ENCODE peak calls at places on chromosomes 12 and 14, in nine cellular contexts. V, E, Z, N, S, L, K, F and J are unnamed samples.

GRCh38 chr12:3311027-3311402 is 180.0 kb upstream of the PRMT8 start:
- DNase-seq in V (peak), E (no peak), Z (no peak), N (no peak), S (no peak), L (peak), K (no peak), F (no peak), J (no peak)

GRCh38 chr14:70905316-70905715 is 1.9 kb upstream of the PCNX1 start:
- DNase-seq in V (peak), E (peak), Z (no peak), N (peak), S (no peak), L (no peak), K (peak), F (no peak), J (peak)

GRCh38 chr12:4269279-4269991 is 4.1 kb upstream of the CCND2 start:
- DNase-seq in V (peak), E (no peak), Z (peak), N (no peak), S (peak), L (peak), K (peak), F (peak), J (no peak)

GRCh38 chr12:71461787-71462328 is 22.3 kb downstream of the LGR5 start:
- DNase-seq in V (no peak), E (no peak), Z (no peak), N (no peak), S (no peak), L (no peak), K (no peak), F (no peak), J (no peak)

GRCh38 chr12:56029666-56030293 is 8.9 kb downstream of the IKZF4 start:
- DNase-seq in V (peak), E (no peak), Z (no peak), N (no peak), S (peak), L (peak), K (no peak), F (peak), J (peak)

GRCh38 chr12:128817115-128818015 is 6.4 kb downstream of the SLC15A4 start:
- DNase-seq in V (peak), E (no peak), Z (no peak), N (no peak), S (no peak), L (peak), K (no peak), F (peak), J (no peak)

GRCh38 chr12:109715310-109716091 is 1.9 kb downstream of the FAM222A start:
- DNase-seq in V (peak), E (no peak), Z (no peak), N (no peak), S (peak), L (peak), K (peak), F (no peak), J (no peak)

GRCh38 chr14:50038398-50039119 is 77.8 kb downstream of the VCPKMT start:
- DNase-seq in V (no peak), E (peak), Z (no peak), N (no peak), S (no peak), L (no peak), K (no peak), F (peak), J (peak)

GRCh38 chr14:104514156-104514848 is 65.3 kb upstream of the C14orf180 start:
- DNase-seq in V (no peak), E (no peak), Z (no peak), N (no peak), S (no peak), L (peak), K (no peak), F (no peak), J (no peak)

GRCh38 chr14:60165547-60165876 is 314 bp upstream of the DHRS7 start:
- DNase-seq in V (no peak), E (no peak), Z (no peak), N (no peak), S (no peak), L (no peak), K (no peak), F (no peak), J (no peak)

GRCh38 chr14:60164404-60164716 is 838 bp downstream of the DHRS7 start:
- DNase-seq in V (no peak), E (no peak), Z (no peak), N (no peak), S (no peak), L (no peak), K (no peak), F (no peak), J (no peak)

GRCh38 chr14:60163741-60164140 is 1.5 kb downstream of the DHRS7 start:
- DNase-seq in V (no peak), E (no peak), Z (no peak), N (no peak), S (no peak), L (no peak), K (no peak), F (no peak), J (no peak)

GRCh38 chr14:60166144-60166543 is 946 bp upstream of the DHRS7 start:
- DNase-seq in V (no peak), E (no peak), Z (no peak), N (no peak), S (no peak), L (no peak), K (no peak), F (no peak), J (no peak)

GRCh38 chr14:60164717-60165546 is at the start of gene DHRS7:
- DNase-seq in V (peak), E (peak), Z (peak), N (peak), S (peak), L (peak), K (peak), F (peak), J (peak)
- TF ChIP-seq CTCF in V (peak), E (peak), Z (no peak), N (peak), S (peak), L (no peak), K (peak), F (peak), J (peak)

DNA sequence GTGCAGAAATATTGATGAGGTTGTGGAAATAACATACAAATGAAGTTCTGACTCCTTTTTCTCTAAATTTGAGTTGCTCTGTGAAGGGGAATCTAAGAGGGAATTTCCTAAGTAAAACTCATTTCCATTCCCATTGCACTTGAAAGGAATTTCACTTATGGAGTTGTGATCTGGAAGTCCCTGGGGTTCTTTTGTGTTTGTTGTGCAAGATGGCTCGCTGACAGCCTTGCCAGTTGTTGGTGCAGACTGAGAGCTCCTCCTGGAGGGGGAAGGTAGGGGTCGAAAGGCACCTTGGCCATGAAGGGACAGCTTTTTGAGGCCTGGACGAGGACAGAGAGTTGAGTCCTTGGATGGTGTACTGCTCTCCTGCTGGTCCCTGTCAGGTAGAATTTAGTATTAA is 72.0 kb downstream of the C12orf56 start:
- DNase-seq in V (no peak), E (no peak), Z (no peak), N (no peak), S (no peak), L (no peak), K (no peak), F (peak), J (no peak)
- TF ChIP-seq CTCF in V (no peak), E (no peak), Z (no peak), N (no peak), S (no peak), L (no peak), K (no peak), F (no peak), J (no peak)

DNA sequence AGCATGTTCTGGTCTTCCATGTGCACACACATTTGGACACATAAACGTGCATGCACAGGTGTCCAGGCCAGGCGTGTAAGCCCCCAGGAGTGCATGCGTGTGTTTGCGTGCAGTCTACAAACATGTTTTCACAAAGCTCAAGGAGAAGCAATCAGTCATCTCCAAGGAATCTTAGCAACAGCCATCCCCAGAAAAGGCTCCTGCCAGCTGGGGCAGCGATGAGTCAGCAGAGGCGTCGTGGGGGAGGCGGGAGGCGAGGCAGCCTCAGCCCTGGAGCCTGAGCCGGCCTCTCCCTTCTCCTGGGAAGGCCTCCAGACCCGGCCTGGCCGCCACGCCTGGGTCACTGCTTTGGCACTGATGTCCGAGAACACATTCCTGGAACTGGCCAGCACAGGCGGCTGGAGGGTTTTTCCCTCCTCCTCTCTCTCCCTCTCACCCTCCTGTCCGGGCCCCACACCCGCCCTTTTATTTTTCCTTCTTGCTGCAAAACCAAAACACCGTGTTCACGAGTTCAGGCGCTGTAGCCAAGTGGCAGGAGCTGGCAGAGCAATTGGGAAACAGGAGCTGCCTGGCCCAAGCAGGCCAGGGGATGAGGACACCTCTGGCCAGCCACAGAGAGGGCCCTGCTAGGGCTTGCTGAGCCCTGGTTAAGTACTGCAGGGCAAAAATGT is 92.7 kb downstream of the LRRC74A start:
- DNase-seq in V (peak), E (peak), Z (no peak), N (peak), S (peak), L (peak), K (peak), F (no peak), J (peak)
- TF ChIP-seq CTCF in V (no peak), E (no peak), Z (no peak), N (peak), S (peak), L (peak), K (no peak), F (peak), J (no peak)

DNA sequence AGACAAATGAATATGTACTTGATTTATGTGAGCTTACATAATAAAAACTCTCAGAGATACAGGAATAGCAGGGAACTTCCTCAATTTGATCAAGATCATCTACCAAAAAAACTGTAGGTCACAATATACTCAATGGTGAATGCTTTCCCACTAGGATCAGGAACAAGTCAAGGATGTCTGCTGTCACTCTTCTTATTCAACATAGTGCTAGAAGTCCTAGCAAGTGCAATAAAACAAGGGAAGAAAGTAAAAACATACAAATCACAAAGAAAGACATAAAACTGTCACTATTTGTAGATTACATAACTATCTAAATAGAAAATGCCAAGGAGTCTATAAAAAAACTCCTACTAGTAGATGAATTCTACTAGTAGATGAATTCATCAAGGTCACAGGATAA is 41.9 kb upstream of the PAWR start:
- DNase-seq in V (no peak), E (no peak), Z (no peak), N (no peak), S (no peak), L (no peak), K (no peak), F (no peak), J (no peak)
- TF ChIP-seq CTCF in V (no peak), E (no peak), Z (no peak), N (no peak), S (no peak), L (no peak), K (no peak), F (no peak), J (no peak)

DNA sequence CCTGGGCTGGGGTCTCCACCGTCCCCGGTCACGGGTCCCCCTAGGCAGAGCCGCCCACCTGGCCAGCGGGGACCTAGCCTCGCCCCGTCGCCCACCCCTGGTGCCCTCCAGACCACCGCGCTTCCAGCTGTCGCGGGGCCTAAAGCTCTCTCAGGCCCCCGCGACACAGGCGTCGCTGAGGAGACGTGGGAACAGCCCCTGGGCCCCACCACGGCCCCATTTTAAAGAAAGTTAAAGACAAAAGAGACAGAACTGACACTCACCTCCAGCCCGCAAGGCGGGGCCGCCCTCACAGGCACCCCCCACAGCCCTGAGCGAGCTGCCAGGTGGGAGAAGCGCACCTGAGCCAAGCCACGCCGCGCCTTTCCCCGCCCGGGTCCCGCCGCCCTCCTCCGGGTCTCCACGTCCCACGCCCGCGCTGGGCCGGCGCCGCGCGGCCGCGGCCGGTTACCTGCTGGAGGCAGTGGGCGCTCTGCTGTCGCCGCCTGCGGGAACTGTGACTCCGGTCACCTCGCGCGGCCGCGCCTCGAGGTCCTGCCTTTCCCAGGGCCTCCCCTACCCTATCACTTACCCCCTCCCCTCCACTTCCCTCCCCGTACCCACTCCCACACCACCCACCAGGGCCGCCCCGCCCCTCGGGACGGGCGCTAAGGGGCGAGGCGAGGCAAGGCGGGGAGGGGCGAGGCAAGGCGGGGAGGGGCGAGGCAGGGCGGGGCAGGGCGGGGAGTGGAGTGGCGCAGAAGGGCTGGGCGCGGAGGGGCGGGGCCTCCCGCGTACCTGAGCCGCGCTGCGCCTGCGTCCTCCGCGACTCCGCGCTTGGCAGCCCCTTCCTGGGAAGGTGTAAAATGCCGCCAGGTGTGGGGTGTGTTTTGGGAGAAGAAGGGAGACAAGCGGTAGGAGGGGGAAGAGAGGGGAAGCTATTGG is 31.2 kb downstream of the TC2N start:
- DNase-seq in V (peak), E (no peak), Z (peak), N (no peak), S (peak), L (peak), K (peak), F (peak), J (no peak)
- TF ChIP-seq CTCF in V (no peak), E (no peak), Z (no peak), N (no peak), S (peak), L (no peak), K (no peak), F (no peak), J (no peak)

GRCh38 chr14:54489731-54490447 is 1.1 kb upstream of the GMFB start:
- DNase-seq in V (no peak), E (no peak), Z (no peak), N (no peak), S (no peak), L (no peak), K (no peak), F (no peak), J (no peak)

GRCh38 chr14:54490448-54490805 is 1.6 kb upstream of the GMFB start:
- DNase-seq in V (no peak), E (no peak), Z (no peak), N (no peak), S (no peak), L (no peak), K (no peak), F (no peak), J (no peak)

GRCh38 chr14:54497224-54497623 is 8.4 kb upstream of the GMFB start:
- DNase-seq in V (no peak), E (no peak), Z (no peak), N (no peak), S (no peak), L (no peak), K (no peak), F (no peak), J (no peak)

GRCh38 chr14:54489318-54489683 is 521 bp upstream of the GMFB start:
- DNase-seq in V (no peak), E (no peak), Z (no peak), N (no peak), S (no peak), L (no peak), K (no peak), F (no peak), J (no peak)

GRCh38 chr14:54493293-54493692 is 4.5 kb upstream of the GMFB start:
- DNase-seq in V (peak), E (no peak), Z (no peak), N (no peak), S (no peak), L (no peak), K (no peak), F (no peak), J (no peak)
- TF ChIP-seq CTCF in V (no peak), E (no peak), Z (no peak), N (no peak), S (peak), L (no peak), K (no peak), F (no peak), J (no peak)

DNA sequence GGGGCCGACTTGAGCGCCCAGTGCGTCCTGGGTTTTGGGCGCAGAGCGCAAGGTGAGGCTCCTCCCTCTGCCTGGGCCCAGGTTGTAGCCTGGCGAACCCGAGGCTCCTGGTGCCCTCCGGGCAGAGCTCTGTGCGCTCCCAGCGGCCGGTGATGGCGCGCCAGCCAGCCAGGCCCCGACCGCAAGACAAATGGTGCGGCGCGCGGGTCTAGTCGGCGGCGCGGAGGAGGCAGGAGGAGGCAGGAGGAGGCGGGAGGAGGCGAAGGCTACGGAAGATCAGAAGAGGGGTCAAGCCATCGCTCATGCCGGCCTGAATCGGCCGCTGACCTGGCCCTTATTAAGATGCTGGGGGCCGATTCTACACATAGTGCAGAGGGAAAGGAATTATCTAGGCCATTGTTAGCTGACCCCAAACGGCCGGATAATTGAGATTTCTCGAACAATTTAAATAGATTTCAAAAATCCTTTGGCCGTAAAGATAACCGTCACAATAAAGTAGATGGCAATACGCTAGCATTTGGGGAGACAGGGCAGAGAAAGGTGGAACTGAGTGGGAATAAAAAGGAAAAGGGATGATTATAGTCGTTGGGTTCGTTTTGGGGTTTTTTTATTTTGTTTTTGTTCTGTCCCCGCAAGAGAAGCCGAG is 2.8 kb downstream of the TBX5 start:
- DNase-seq in V (no peak), E (no peak), Z (no peak), N (no peak), S (no peak), L (no peak), K (no peak), F (no peak), J (no peak)
- TF ChIP-seq CTCF in V (no peak), E (no peak), Z (no peak), N (no peak), S (no peak), L (no peak), K (no peak), F (no peak), J (peak)